ENCODE peak calls at places on chromosome 2, in five cellular contexts. Z is midbrain, C is DMS153, D is NCI-H1092 treated with DMSO at 0.1 percent for 48 hours, P is left ventricle myocardium inferior. G is an unnamed sample.
A peak's percentile ranks its signal among the peaks of the same experiment; 100 is the strongest.

GRCh38 chr2:173590278-173590811 is 235.7 kb downstream of the CDCA7 start:
- DNase-seq in Z (peak; percentile 10), C (peak; percentile 96), D (peak; percentile 97), P (peak; percentile 67), G (peak; percentile 97)

GRCh38 chr2:70726947-70727725 is 40.9 kb downstream of the ADD2 start:
- DNase-seq in Z (no peak), C (no peak), D (no peak), P (no peak), G (no peak)

GRCh38 chr2:182883451-182883850 is 17.0 kb upstream of the FRZB start:
- DNase-seq in Z (no peak), C (no peak), D (no peak), P (no peak), G (no peak)

GRCh38 chr2:238116298-238117198 is 16.4 kb downstream of the ESPNL start:
- DNase-seq in Z (no peak), C (no peak), D (no peak), P (peak; percentile 7), G (no peak)

GRCh38 chr2:149661844-149662243 is 74.3 kb upstream of the MMADHC start:
- DNase-seq in Z (no peak), C (no peak), D (no peak), P (no peak), G (no peak)

GRCh38 chr2:74551942-74552913 is 1.5 kb downstream of the LOXL3 start:
- DNase-seq in Z (no peak), C (no peak), D (no peak), P (no peak), G (no peak)

GRCh38 chr2:229205704-229206103 is 65.4 kb downstream of the PID1 start:
- DNase-seq in Z (no peak), C (no peak), D (no peak), P (no peak), G (peak; percentile 30)

GRCh38 chr2:61645911-61646310 is 107.8 kb upstream of the XPO1 start:
- DNase-seq in Z (no peak), C (no peak), D (no peak), P (no peak), G (no peak)

GRCh38 chr2:98907966-98908905 is 27.8 kb downstream of the CRACDL start:
- DNase-seq in Z (no peak), C (peak; percentile 57), D (no peak), P (no peak), G (peak; percentile 36)